ENCODE peak calls at places on chromosomes 16 and 17, in four cellular contexts. N is NCI-H1092 treated with DMSO at 0.1 percent for 48 hours, W is progenitor cell of endocrine pancreas, M is left kidney. Q is an unnamed sample.

GRCh38 chr17:47251421-47251940 is 2.1 kb upstream of the ITGB3 start:
- DNase-seq in N (no peak), W (no peak), M (no peak), Q (no peak)

GRCh38 chr17:82565551-82565950 is 46.0 kb downstream of the FOXK2 start:
- DNase-seq in N (no peak), W (no peak), M (no peak), Q (no peak)

GRCh38 chr16:47732122-47732805 is 271.1 kb downstream of the PHKB start:
- DNase-seq in N (no peak), W (no peak), M (no peak), Q (no peak)

GRCh38 chr17:37744961-37745800 is at the start of gene HNF1B:
- DNase-seq in N (no peak), W (peak), M (peak), Q (no peak)

GRCh38 chr16:88382491-88383400 is at the start of gene ZNF469:
- DNase-seq in N (no peak), W (no peak), M (peak), Q (no peak)

GRCh38 chr17:57092171-57092570 is 7.1 kb downstream of the AKAP1 start:
- DNase-seq in N (no peak), W (no peak), M (no peak), Q (no peak)

GRCh38 chr16:3861808-3862451 is 18.6 kb downstream of the CREBBP start:
- DNase-seq in N (no peak), W (no peak), M (no peak), Q (no peak)

GRCh38 chr16:25798065-25798464 is 106.3 kb downstream of the HS3ST4 start:
- DNase-seq in N (no peak), W (no peak), M (no peak), Q (no peak)

GRCh38 chr17:72591500-72592241 is 470.9 kb downstream of the SOX9 start:
- DNase-seq in N (peak), W (peak), M (peak), Q (peak)

GRCh38 chr16:79839851-79840321 is 239.3 kb upstream of the MAF start:
- DNase-seq in N (no peak), W (no peak), M (peak), Q (no peak)

GRCh38 chr17:17147821-17148220 is 58.3 kb downstream of the PLD6 start:
- DNase-seq in N (no peak), W (no peak), M (no peak), Q (no peak)

GRCh38 chr17:35660902-35661301 is 70.5 kb upstream of the RASL10B start:
- DNase-seq in N (no peak), W (no peak), M (no peak), Q (no peak)

Q was measured in NCI-H1436.